ENCODE peak calls at places on chromosome 2, in ten cellular contexts. I is tibial nerve, V is A549, H is HepG2, Q is SK-N-SH, C is sigmoid colon, F is stomach, R is upper lobe of left lung, N is H1, X is ovary. Z is an unnamed sample.
A peak's percentile ranks its signal among the peaks of the same experiment; 100 is the strongest.

GRCh38 chr2:105919826-105920225 is 175.1 kb downstream of the NCK2 start:
- DNase-seq in F (no peak), H (peak; percentile 35), N (peak; percentile 84), R (no peak), I (no peak), C (no peak), V (peak; percentile 22), Q (no peak), X (no peak), Z (peak; percentile 54)

GRCh38 chr2:19841918-19842693 is 59.7 kb downstream of the TTC32 start:
- DNase-seq in Q (no peak), I (no peak), N (peak; percentile 24), F (no peak), X (no peak), R (no peak), H (no peak), C (no peak), V (no peak), Z (no peak)

GRCh38 chr2:135532581-135532980 is 1.3 kb downstream of the R3HDM1 start:
- DNase-seq in I (no peak), V (no peak), X (no peak), F (no peak), N (no peak), R (no peak), H (no peak), C (no peak), Q (no peak), Z (no peak)

GRCh38 chr2:235008584-235009044 is 56.8 kb downstream of the SH3BP4 start:
- DNase-seq in F (peak; percentile 73), H (peak; percentile 55), I (no peak), X (no peak), V (no peak), R (no peak), C (no peak), Q (no peak), N (no peak), Z (no peak)

GRCh38 chr2:240926516-240927389 is 20.6 kb downstream of the CROCC2 start:
- DNase-seq in H (no peak), Q (peak; percentile 69), R (peak; percentile 81), C (peak; percentile 65), X (peak; percentile 69), F (peak; percentile 25), I (peak; percentile 11), N (peak; percentile 49), V (no peak), Z (peak; percentile 76)

GRCh38 chr2:27212626-27213471 is 781 bp upstream of the SLC5A6 start:
- DNase-seq in V (peak; percentile 19), I (no peak), C (peak; percentile 35), H (peak; percentile 55), Q (peak; percentile 70), X (no peak), F (no peak), R (no peak), N (no peak), Z (peak; percentile 67)

GRCh38 chr2:66364495-66364992 is 70.4 kb upstream of the MEIS1 start:
- DNase-seq in F (no peak), N (no peak), Q (no peak), R (no peak), V (no peak), I (no peak), H (no peak), C (peak; percentile 79), X (no peak), Z (no peak)

GRCh38 chr2:216858312-216858711 is 1.6 kb downstream of the TNP1 start:
- DNase-seq in X (no peak), Q (no peak), V (no peak), I (no peak), R (no peak), N (no peak), H (no peak), F (no peak), C (no peak), Z (no peak)

GRCh38 chr2:188324067-188324466 is 32.4 kb downstream of the GULP1 start:
- DNase-seq in H (no peak), F (no peak), R (no peak), I (no peak), X (no peak), N (no peak), V (no peak), C (no peak), Q (no peak), Z (no peak)

GRCh38 chr2:188322569-188323531 is 31.2 kb downstream of the GULP1 start:
- DNase-seq in F (no peak), C (no peak), N (no peak), H (no peak), Q (no peak), X (no peak), R (no peak), I (no peak), V (peak; percentile 77), Z (no peak)

GRCh38 chr2:188319845-188320244 is 28.2 kb downstream of the GULP1 start:
- DNase-seq in R (no peak), C (no peak), H (peak; percentile 4), I (no peak), X (no peak), F (no peak), Q (no peak), N (no peak), V (peak; percentile 68), Z (no peak)

GRCh38 chr2:188318161-188318749 is 26.6 kb downstream of the GULP1 start:
- DNase-seq in X (no peak), R (no peak), Q (no peak), I (no peak), H (no peak), C (no peak), F (no peak), V (no peak), N (no peak), Z (no peak)

GRCh38 chr2:188320861-188321260 is 29.2 kb downstream of the GULP1 start:
- DNase-seq in X (no peak), C (no peak), R (no peak), Q (no peak), H (no peak), I (no peak), N (no peak), F (no peak), V (no peak), Z (no peak)
- TF ChIP-seq CTCF in X (no peak), C (no peak), R (no peak), Q (no peak), H (no peak), I (no peak), N (no peak), F (no peak), V (no peak), Z (no peak)

GRCh38 chr2:187481543-187481942 is 33.5 kb upstream of the CALCRL start:
- DNase-seq in H (no peak), F (no peak), C (no peak), X (no peak), N (no peak), Q (no peak), V (no peak), R (no peak), I (no peak), Z (no peak)

GRCh38 chr2:187470698-187471097 is 22.6 kb upstream of the CALCRL start:
- DNase-seq in X (no peak), N (no peak), H (no peak), R (no peak), V (no peak), Q (no peak), F (no peak), I (no peak), C (no peak), Z (no peak)

GRCh38 chr2:187477041-187477440 is 29.0 kb upstream of the CALCRL start:
- DNase-seq in X (no peak), V (no peak), Q (no peak), F (no peak), I (no peak), H (no peak), N (no peak), C (no peak), R (no peak), Z (no peak)

GRCh38 chr2:187478719-187479118 is 30.7 kb upstream of the CALCRL start:
- DNase-seq in R (no peak), V (no peak), I (no peak), Q (no peak), H (no peak), N (no peak), C (no peak), X (no peak), F (no peak), Z (no peak)

DNA sequence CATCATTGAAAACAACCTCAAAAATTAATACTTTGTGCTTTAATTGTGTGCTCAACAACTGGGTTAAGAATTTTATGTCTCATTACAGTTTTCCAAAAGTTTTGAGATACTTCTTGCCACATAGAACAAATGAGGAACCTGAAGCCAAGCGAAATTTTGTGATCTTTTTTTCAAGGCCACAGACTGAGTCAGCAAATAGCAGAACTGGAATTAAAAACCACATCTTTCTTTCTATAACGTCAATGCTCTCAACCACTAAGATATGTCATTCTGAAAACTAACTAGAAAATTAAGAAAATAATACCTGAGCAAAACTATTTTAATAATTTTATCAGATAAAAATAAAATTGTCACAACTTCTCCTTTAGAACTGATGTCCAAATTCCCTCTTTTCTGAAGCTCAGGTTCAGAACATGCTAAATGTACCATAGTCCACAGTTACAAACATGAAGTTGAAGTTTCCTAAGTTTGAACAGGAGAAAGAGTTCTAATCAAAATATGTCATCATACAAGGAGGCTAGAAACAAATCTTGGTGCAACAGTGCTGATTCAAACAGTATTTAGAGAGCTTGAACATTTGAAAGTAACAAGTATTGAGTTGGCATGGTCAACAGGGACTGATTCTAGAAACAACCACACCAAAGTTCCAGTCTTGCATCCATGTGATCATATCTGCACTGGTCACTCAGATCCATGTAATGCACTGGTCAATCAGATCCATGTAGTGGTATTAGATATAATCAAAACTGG is 27.6 kb upstream of the CALCRL start:
- DNase-seq in F (no peak), V (no peak), R (no peak), Q (no peak), H (no peak), X (no peak), I (no peak), C (no peak), N (no peak), Z (no peak)
- TF ChIP-seq EP300 in F (no peak), V (no peak), R (no peak), Q (no peak), H (no peak), X (no peak), I (no peak), C (no peak), N (no peak), Z (no peak)

GRCh38 chr2:164913640-164914346 is 41.5 kb downstream of the SLC38A11 start:
- DNase-seq in I (no peak), Q (no peak), V (peak; percentile 41), X (no peak), N (no peak), R (no peak), C (no peak), H (peak; percentile 91), F (peak; percentile 38), Z (no peak)
- TF ChIP-seq CTCF in I (peak; percentile 45), Q (peak; percentile 62), V (peak; percentile 49), X (peak; percentile 42), N (no peak), R (peak; percentile 64), C (no peak), H (peak; percentile 63), F (no peak), Z (no peak)

GRCh38 chr2:439077-439476 is 151.2 kb upstream of the ALKAL2 start:
- DNase-seq in V (no peak), F (no peak), I (no peak), X (no peak), N (no peak), R (no peak), C (no peak), H (no peak), Q (peak; percentile 85), Z (no peak)

GRCh38 chr2:436203-436602 is 148.3 kb upstream of the ALKAL2 start:
- DNase-seq in Q (no peak), V (no peak), F (no peak), X (no peak), C (no peak), I (no peak), N (no peak), H (no peak), R (no peak), Z (no peak)

GRCh38 chr2:439540-440465 is 151.9 kb upstream of the ALKAL2 start:
- DNase-seq in N (no peak), Q (no peak), V (no peak), H (no peak), I (no peak), C (no peak), R (peak; percentile 79), X (no peak), F (no peak), Z (peak; percentile 81)

GRCh38 chr2:437180-437579 is 149.3 kb upstream of the ALKAL2 start:
- DNase-seq in C (no peak), H (no peak), Q (no peak), N (peak; percentile 11), X (no peak), R (no peak), F (no peak), V (no peak), I (no peak), Z (no peak)

DNA sequence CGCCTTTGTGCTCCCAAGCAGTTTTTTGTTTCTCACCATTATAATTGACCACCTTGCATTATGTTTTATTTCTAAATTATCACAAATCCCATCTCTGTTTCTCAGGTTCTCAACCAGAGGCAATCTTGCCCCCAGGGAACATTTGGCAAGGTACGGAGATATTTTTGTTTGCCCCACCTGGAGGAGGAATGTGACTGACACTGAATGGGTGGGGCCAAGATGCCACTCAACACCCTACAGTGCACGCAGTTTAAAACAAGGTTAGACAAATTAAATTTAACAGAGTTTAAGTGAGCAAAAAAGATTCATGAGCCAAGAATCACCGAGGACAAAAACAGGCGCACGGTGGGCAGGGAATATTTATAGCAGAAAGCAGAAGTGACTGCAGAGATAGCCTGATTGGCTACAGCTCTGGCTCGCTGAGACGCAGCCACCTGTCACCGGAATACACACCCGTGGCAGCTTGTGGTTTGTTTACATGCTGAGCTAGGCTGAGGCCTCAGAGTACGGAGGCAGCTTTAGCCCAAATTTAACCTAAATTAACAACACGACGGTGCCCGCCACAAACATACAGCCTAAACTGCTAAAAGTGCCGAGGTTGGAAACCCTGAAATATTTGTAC is 150.0 kb upstream of the ALKAL2 start:
- DNase-seq in X (no peak), H (no peak), V (no peak), F (peak; percentile 55), C (no peak), Q (no peak), R (no peak), N (peak; percentile 41), I (no peak), Z (no peak)
- TF ChIP-seq EP300 in X (no peak), H (no peak), V (no peak), F (no peak), C (no peak), Q (no peak), R (no peak), N (no peak), I (no peak), Z (no peak)